ENCODE peak calls at places on chromosomes 7 and 10, in eight cellular contexts. J is MG63, X is fibroblast of lung, F is psoas muscle, N is cardiac muscle cell, V is mucosa of descending colon, H is kidney epithelial cell, L is fibroblast of the aortic adventitia. D is an unnamed sample.
A peak's percentile ranks its signal among the peaks of the same experiment; 100 is the strongest.

GRCh38 chr10:96758423-96758822 is 38.1 kb upstream of the PIK3AP1 start:
- DNase-seq in J (no peak), X (no peak), F (no peak), N (no peak), V (no peak), H (no peak), L (no peak), D (no peak)

GRCh38 chr7:42566981-42567510 is 330.0 kb upstream of the GLI3 start:
- DNase-seq in J (peak; percentile 56), X (no peak), F (no peak), N (no peak), V (no peak), H (no peak), L (no peak), D (no peak)

GRCh38 chr10:70476249-70477035 is 2.1 kb upstream of the PALD1 start:
- DNase-seq in J (no peak), X (no peak), F (peak; percentile 30), N (no peak), V (no peak), H (no peak), L (no peak), D (peak; percentile 83)

GRCh38 chr7:107009846-107010203 is 34.7 kb upstream of the PRKAR2B start:
- DNase-seq in J (no peak), X (no peak), F (no peak), N (no peak), V (no peak), H (no peak), L (no peak), D (no peak)

GRCh38 chr7:90250601-90251303 is 5.8 kb downstream of the CFAP69 start:
- DNase-seq in J (peak; percentile 19), X (peak; percentile 60), F (no peak), N (no peak), V (no peak), H (no peak), L (peak; percentile 85), D (peak; percentile 13)

GRCh38 chr10:11594589-11595394 is 16.7 kb downstream of the USP6NL start:
- DNase-seq in J (no peak), X (no peak), F (no peak), N (no peak), V (no peak), H (no peak), L (no peak), D (peak; percentile 76)

GRCh38 chr7:19519443-19519977 is 189.3 kb downstream of the POLR1F start:
- DNase-seq in J (peak; percentile 46), X (peak; percentile 78), F (no peak), N (peak; percentile 13), V (no peak), H (no peak), L (no peak), D (no peak)

GRCh38 chr10:76231258-76231934 is 800.0 kb downstream of the LRMDA start:
- DNase-seq in J (no peak), X (no peak), F (no peak), N (peak; percentile 15), V (no peak), H (no peak), L (no peak), D (no peak)

GRCh38 chr10:517872-518475 is 171.5 kb downstream of the DIP2C start:
- DNase-seq in J (no peak), X (no peak), F (no peak), N (no peak), V (no peak), H (no peak), L (no peak), D (no peak)

GRCh38 chr7:30159698-30160143 is 24.9 kb downstream of the MTURN start:
- DNase-seq in J (no peak), X (peak; percentile 45), F (no peak), N (peak; percentile 46), V (peak; percentile 53), H (no peak), L (no peak), D (no peak)

GRCh38 chr10:129949411-129950335 is 14.4 kb downstream of the EBF3 start:
- DNase-seq in J (peak; percentile 86), X (no peak), F (peak; percentile 80), N (peak; percentile 62), V (no peak), H (no peak), L (peak; percentile 91), D (peak; percentile 87)

GRCh38 chr7:73986158-73986631 is 41.8 kb upstream of the ELN start:
- DNase-seq in J (no peak), X (no peak), F (peak; percentile 63), N (no peak), V (peak; percentile 59), H (no peak), L (peak; percentile 50), D (no peak)

GRCh38 chr10:119489572-119490326 is 52.8 kb downstream of the RGS10 start:
- DNase-seq in J (peak; percentile 42), X (peak; percentile 35), F (peak; percentile 69), N (peak; percentile 53), V (peak; percentile 66), H (no peak), L (peak; percentile 32), D (peak; percentile 80)

GRCh38 chr7:351256-351655 is 61.3 kb downstream of the FOXL3 start:
- DNase-seq in J (no peak), X (no peak), F (peak; percentile 41), N (no peak), V (no peak), H (no peak), L (no peak), D (no peak)

GRCh38 chr7:133061357-133061756 is 20.5 kb downstream of the CHCHD3 start:
- DNase-seq in J (no peak), X (no peak), F (no peak), N (peak; percentile 63), V (no peak), H (no peak), L (peak; percentile 29), D (no peak)

GRCh38 chr10:124911124-124912051 is 30.5 kb upstream of the ZRANB1 start:
- DNase-seq in J (no peak), X (peak; percentile 78), F (no peak), N (no peak), V (no peak), H (no peak), L (peak; percentile 86), D (peak; percentile 76)

GRCh38 chr10:14456218-14456869 is 125.6 kb upstream of the FRMD4A start:
- DNase-seq in J (no peak), X (no peak), F (no peak), N (no peak), V (no peak), H (no peak), L (no peak), D (no peak)

GRCh38 chr10:97748116-97748515 is 11.2 kb downstream of the ZFYVE27 start:
- DNase-seq in J (no peak), X (no peak), F (no peak), N (peak; percentile 38), V (no peak), H (no peak), L (no peak), D (no peak)

GRCh38 chr10:119253433-119254174 is 46.2 kb downstream of the GRK5 start:
- DNase-seq in J (peak; percentile 93), X (peak; percentile 96), F (peak; percentile 87), N (no peak), V (peak; percentile 48), H (peak; percentile 69), L (peak; percentile 97), D (peak; percentile 97)

GRCh38 chr10:49271346-49271745 is 27.6 kb upstream of the C10orf71 start:
- DNase-seq in J (no peak), X (no peak), F (peak; percentile 82), N (no peak), V (no peak), H (no peak), L (no peak), D (no peak)

GRCh38 chr7:75695036-75695435 is 43.7 kb downstream of the HIP1 start:
- DNase-seq in J (no peak), X (no peak), F (no peak), N (no peak), V (no peak), H (no peak), L (no peak), D (no peak)

GRCh38 chr10:80459047-80459865 is 5.1 kb downstream of the TSPAN14 start:
- DNase-seq in J (peak; percentile 89), X (peak; percentile 88), F (peak; percentile 75), N (no peak), V (peak; percentile 84), H (no peak), L (peak; percentile 91), D (peak; percentile 97)
- H3K4me3 ChIP-seq in J (no peak overlapping the region), X (no peak overlapping the region), F (peak overlapping the region; percentile 28), N (no peak overlapping the region), V (no peak overlapping the region), H (no peak overlapping the region), L (peak overlapping the region; percentile 25), D (no peak overlapping the region)

GRCh38 chr7:102169651-102170416 is 116.8 kb upstream of the SH2B2 start:
- DNase-seq in J (no peak), X (peak; percentile 45), F (no peak), N (no peak), V (no peak), H (no peak), L (no peak), D (no peak)

GRCh38 chr7:102175423-102176170 is 111.1 kb upstream of the SH2B2 start:
- DNase-seq in J (no peak), X (no peak), F (peak; percentile 77), N (no peak), V (no peak), H (no peak), L (no peak), D (no peak)

GRCh38 chr7:102167254-102167653 is 119.4 kb upstream of the SH2B2 start:
- DNase-seq in J (no peak), X (no peak), F (peak; percentile 73), N (no peak), V (no peak), H (no peak), L (no peak), D (no peak)

GRCh38 chr7:102173669-102174068 is 113.0 kb upstream of the SH2B2 start:
- DNase-seq in J (no peak), X (no peak), F (no peak), N (no peak), V (no peak), H (no peak), L (no peak), D (no peak)

GRCh38 chr7:102170417-102170970 is 116.2 kb upstream of the SH2B2 start:
- DNase-seq in J (no peak), X (peak; percentile 48), F (no peak), N (no peak), V (no peak), H (no peak), L (no peak), D (peak; percentile 88)
- H3K4me3 ChIP-seq in J (no peak overlapping the region), X (no peak overlapping the region), F (no peak overlapping the region), N (no peak overlapping the region), V (no peak overlapping the region), H (no peak overlapping the region), L (no peak overlapping the region), D (peak overlapping the region; percentile 42)

DNA sequence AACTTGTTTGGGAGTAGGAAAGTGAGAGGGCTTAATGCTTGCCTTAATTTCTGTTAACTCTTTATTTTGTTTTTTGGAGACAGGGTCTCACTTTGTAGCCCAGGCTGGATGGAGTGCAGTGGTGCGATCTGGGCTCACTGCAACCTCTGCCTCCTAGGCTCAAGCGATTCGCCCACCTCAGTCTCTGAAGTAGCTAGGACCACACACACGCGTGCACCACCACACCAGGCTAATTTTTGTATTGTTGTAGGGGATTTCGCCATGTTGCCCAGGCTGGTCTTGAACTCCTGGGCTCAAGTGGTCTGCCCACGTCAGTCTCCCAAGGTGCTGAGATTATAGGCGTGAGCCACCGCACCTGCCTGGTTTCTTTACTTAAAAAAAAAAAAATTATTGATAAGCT is 1.9 kb downstream of the PPP2R2D start:
- DNase-seq in J (no peak), X (no peak), F (no peak), N (no peak), V (no peak), H (no peak), L (no peak), D (no peak)
- H3K4me3 ChIP-seq in J (peak overlapping the region; percentile 76), X (peak overlapping the region; percentile 83), F (peak overlapping the region; percentile 84), N (peak overlapping the region; percentile 92), V (no peak overlapping the region), H (no peak overlapping the region), L (peak overlapping the region; percentile 78), D (no peak overlapping the region)

GRCh38 chr10:110529596-110530011 is 31.9 kb downstream of the DUSP5 start:
- DNase-seq in J (no peak), X (no peak), F (no peak), N (no peak), V (no peak), H (no peak), L (no peak), D (no peak)
- H3K4me3 ChIP-seq in J (no peak overlapping the region), X (no peak overlapping the region), F (no peak overlapping the region), N (no peak overlapping the region), V (no peak overlapping the region), H (no peak overlapping the region), L (no peak overlapping the region), D (no peak overlapping the region)